ENCODE peak calls at places on chromosomes 6 and 20, in four cellular contexts. R is A549; S is right lobe of liver; Z is CD8-positive, alpha-beta T cell. Q is an unnamed sample.

GRCh38 chr6:142605922-142606321 is 304.1 kb downstream of the ADGRG6 start:
- DNase-seq in R (no peak), S (no peak), Z (no peak), Q (no peak)

GRCh38 chr6:139519571-139520031 is 145.2 kb upstream of the CITED2 start:
- DNase-seq in R (no peak), S (no peak), Z (no peak), Q (no peak)

GRCh38 chr20:25062841-25063240 is 4.9 kb upstream of the ACSS1 start:
- DNase-seq in R (no peak), S (no peak), Z (no peak), Q (no peak)

GRCh38 chr6:162251257-162251656 is 476.3 kb downstream of the PRKN start:
- DNase-seq in R (no peak), S (no peak), Z (no peak), Q (no peak)

GRCh38 chr6:104884867-104885517 is 25.3 kb upstream of the HACE1 start:
- DNase-seq in R (no peak), S (no peak), Z (no peak), Q (no peak)

GRCh38 chr6:116476021-116476678 is 15.0 kb downstream of the CALHM6 start:
- DNase-seq in R (no peak), S (no peak), Z (no peak), Q (no peak)

GRCh38 chr6:150491131-150491795 is 108.4 kb upstream of the PLEKHG1 start:
- DNase-seq in R (peak), S (no peak), Z (no peak), Q (no peak)

GRCh38 chr6:98800866-98801265 is 33.5 kb upstream of the POU3F2 start:
- DNase-seq in R (no peak), S (no peak), Z (no peak), Q (no peak)

GRCh38 chr6:29834564-29835436 is 7.2 kb downstream of the HLA-G start:
- DNase-seq in R (no peak), S (peak), Z (peak), Q (no peak)

GRCh38 chr6:25617997-25618396 is 34.0 kb upstream of the SCGN start:
- DNase-seq in R (no peak), S (no peak), Z (no peak), Q (no peak)

GRCh38 chr6:116363759-116364158 is 7.0 kb upstream of the DSE start:
- DNase-seq in R (no peak), S (no peak), Z (no peak), Q (no peak)

GRCh38 chr6:95159557-95159956 is 417.8 kb upstream of the MANEA start:
- DNase-seq in R (no peak), S (no peak), Z (no peak), Q (no peak)

GRCh38 chr6:166514196-166514595 is 72.3 kb downstream of the RAMACL start:
- DNase-seq in R (no peak), S (no peak), Z (no peak), Q (no peak)

GRCh38 chr20:49572857-49573256 is 4.9 kb upstream of the PTGIS start:
- DNase-seq in R (no peak), S (no peak), Z (peak), Q (peak)

GRCh38 chr6:28673800-28674671 is 148.4 kb downstream of the GPX5 start:
- DNase-seq in R (peak), S (no peak), Z (no peak), Q (no peak)

GRCh38 chr6:45513331-45513730 is 135.6 kb upstream of the SUPT3H start:
- DNase-seq in R (no peak), S (no peak), Z (no peak), Q (no peak)

GRCh38 chr6:25404693-25405169 is 125.6 kb downstream of the CARMIL1 start:
- DNase-seq in R (no peak), S (no peak), Z (peak), Q (no peak)

GRCh38 chr6:43851204-43851855 is 81.3 kb downstream of the VEGFA start:
- DNase-seq in R (no peak), S (no peak), Z (no peak), Q (no peak)

GRCh38 chr6:39226606-39227300 is 2.5 kb downstream of the KCNK5 start:
- DNase-seq in R (no peak), S (no peak), Z (no peak), Q (no peak)

GRCh38 chr20:32036716-32037355 is 15.2 kb upstream of the HCK start:
- DNase-seq in R (no peak), S (no peak), Z (no peak), Q (no peak)

DNA sequence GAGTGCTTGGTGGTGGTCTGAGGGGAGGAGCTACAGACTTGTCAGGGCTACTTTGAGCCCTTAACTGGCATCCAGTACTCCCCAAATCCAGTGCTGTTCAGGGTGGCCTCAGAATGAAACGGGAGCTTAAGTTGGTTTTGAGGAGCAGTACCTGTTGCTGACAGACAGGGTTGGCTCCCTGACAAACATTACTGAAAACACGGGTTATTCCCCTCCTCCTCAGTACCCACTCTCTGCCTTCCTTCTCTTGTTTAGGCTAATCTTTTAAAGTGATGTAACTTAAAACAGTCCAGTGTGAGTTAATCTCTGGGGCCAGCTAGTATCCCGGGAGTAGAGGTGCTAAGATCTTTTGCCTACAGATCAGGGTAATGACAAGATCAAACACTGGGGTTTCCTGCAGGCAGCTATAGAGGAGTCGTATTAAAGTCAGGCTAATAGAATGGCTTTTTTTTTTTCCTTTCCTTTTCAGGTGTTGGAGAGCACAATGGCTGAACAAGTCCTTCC is 3.7 kb downstream of the TNFAIP3 start:
- DNase-seq in R (no peak), S (no peak), Z (no peak), Q (no peak)
- TF ChIP-seq CTCF in R (no peak), S (no peak), Z (no peak), Q (no peak)

GRCh38 chr6:110949679-110950285 is 8.7 kb upstream of the GTF3C6 start:
- DNase-seq in R (no peak), S (no peak), Z (no peak), Q (no peak)
- TF ChIP-seq CTCF in R (peak), S (peak), Z (peak), Q (peak)

DNA sequence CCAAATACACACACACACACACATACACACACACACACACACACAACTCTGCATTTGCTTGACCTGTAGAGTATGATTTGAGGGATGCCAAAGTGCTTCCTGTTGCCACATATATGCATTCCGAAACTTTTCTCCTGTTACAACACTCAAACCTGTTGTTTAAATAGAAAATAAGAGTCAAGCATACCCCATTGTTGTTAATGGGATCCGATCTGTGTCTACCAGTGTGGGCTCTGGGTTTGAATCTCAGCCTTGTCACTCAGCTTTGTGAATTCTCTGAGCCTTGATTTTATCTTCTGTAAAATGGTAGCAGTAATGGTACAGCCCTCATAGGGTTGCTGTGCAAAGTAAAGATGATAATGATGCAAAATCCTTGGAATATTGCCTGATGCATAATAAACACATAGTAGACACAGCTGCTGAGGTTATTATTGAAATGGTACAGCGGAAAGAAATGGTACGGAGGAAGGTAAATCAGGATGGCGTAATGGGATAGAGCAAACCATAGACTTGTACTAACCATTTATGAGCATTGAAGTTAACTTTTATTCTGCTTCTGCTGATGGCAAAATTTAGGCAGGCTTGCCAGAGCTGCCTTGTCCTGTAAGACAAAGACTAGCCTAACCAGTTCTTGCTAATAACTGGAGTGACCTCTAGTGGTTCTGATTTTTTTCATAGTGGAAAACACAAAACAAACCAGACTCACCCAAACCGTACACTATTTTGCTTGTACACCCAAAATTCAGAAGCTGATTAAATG is 113.4 kb upstream of the PHACTR1 start:
- DNase-seq in R (peak), S (no peak), Z (no peak), Q (no peak)
- TF ChIP-seq CTCF in R (peak), S (peak), Z (no peak), Q (peak)

GRCh38 chr6:2396856-2397640 is 151.6 kb upstream of the GMDS start:
- DNase-seq in R (no peak), S (no peak), Z (no peak), Q (peak)

DNA sequence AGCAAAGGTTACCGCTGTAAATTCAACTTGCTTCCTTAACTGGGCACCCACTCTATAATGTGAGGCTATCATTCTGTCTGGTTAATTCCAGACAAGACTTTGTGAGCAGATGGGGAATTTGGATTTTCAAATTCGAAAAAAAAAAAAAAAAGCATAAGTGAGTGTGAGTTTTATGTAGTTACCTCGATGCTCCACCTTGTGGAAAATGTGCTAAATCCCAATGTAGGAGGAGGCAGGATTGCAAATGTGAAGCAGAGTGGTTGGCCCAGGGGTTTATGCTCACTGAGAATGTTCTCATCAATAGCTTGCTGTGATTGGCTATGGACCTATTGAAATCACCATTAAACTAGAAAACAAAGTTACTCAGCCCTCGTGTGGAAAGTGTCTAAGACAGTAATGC is 150.9 kb upstream of the GMDS start:
- DNase-seq in R (no peak), S (no peak), Z (no peak), Q (no peak)
- TF ChIP-seq CTCF in R (no peak), S (no peak), Z (no peak), Q (no peak)

GRCh38 chr20:50625986-50626677 is 65.2 kb downstream of the RIPOR3 start:
- DNase-seq in R (peak), S (peak), Z (no peak), Q (peak)
- TF ChIP-seq CTCF in R (peak), S (peak), Z (no peak), Q (peak)